ENCODE peak calls at places on chromosomes 6 and 20, in eight cellular contexts. One of them, this sample, is unnamed.

GRCh38 chr6:11416936-11417576 is 120.5 kb upstream of the TMEM170B start:
- DNase-seq in smooth muscle cell of the brain vasculature: no peak
- DNase-seq in KBM-7: no peak
- DNase-seq in psoas muscle: no peak
- DNase-seq in NCI-H460: no peak
- DNase-seq in left ventricle myocardium superior: no peak
- DNase-seq in RWPE2: no peak
- DNase-seq in head of caudate nucleus: no peak
- DNase-seq in this sample: no peak

GRCh38 chr6:2471474-2471873 is 226.1 kb upstream of the GMDS start:
- DNase-seq in head of caudate nucleus: no peak
- DNase-seq in KBM-7: no peak
- DNase-seq in NCI-H460: no peak
- DNase-seq in psoas muscle: no peak
- DNase-seq in smooth muscle cell of the brain vasculature: peak; percentile 33
- DNase-seq in RWPE2: no peak
- DNase-seq in left ventricle myocardium superior: no peak
- DNase-seq in this sample: no peak

GRCh38 chr6:158389188-158389919 is 77.1 kb downstream of the TULP4 start:
- DNase-seq in NCI-H460: peak; percentile 16
- DNase-seq in RWPE2: no peak
- DNase-seq in psoas muscle: no peak
- DNase-seq in KBM-7: no peak
- DNase-seq in smooth muscle cell of the brain vasculature: no peak
- DNase-seq in left ventricle myocardium superior: no peak
- DNase-seq in head of caudate nucleus: no peak
- DNase-seq in this sample: no peak

GRCh38 chr20:46078954-46079353 is 10.8 kb downstream of the NCOA5 start:
- DNase-seq in RWPE2: peak; percentile 13
- DNase-seq in psoas muscle: no peak
- DNase-seq in NCI-H460: no peak
- DNase-seq in left ventricle myocardium superior: no peak
- DNase-seq in KBM-7: no peak
- DNase-seq in smooth muscle cell of the brain vasculature: no peak
- DNase-seq in head of caudate nucleus: no peak
- DNase-seq in this sample: no peak

GRCh38 chr6:53547815-53548496 is 3.1 kb upstream of the GCLC start:
- DNase-seq in psoas muscle: peak; percentile 99
- DNase-seq in NCI-H460: peak; percentile 93
- DNase-seq in RWPE2: peak; percentile 91
- DNase-seq in smooth muscle cell of the brain vasculature: peak; percentile 94
- DNase-seq in head of caudate nucleus: peak; percentile 98
- DNase-seq in left ventricle myocardium superior: peak; percentile 99
- DNase-seq in KBM-7: peak; percentile 95
- DNase-seq in this sample: no peak

GRCh38 chr6:146289816-146290588 is 253.6 kb upstream of the RAB32 start:
- DNase-seq in KBM-7: peak; percentile 2
- DNase-seq in NCI-H460: no peak
- DNase-seq in psoas muscle: no peak
- DNase-seq in head of caudate nucleus: no peak
- DNase-seq in left ventricle myocardium superior: no peak
- DNase-seq in smooth muscle cell of the brain vasculature: peak; percentile 39
- DNase-seq in RWPE2: no peak
- DNase-seq in this sample: no peak

GRCh38 chr6:89952361-89952680 is 58.1 kb downstream of the GJA10 start:
- DNase-seq in KBM-7: no peak
- DNase-seq in psoas muscle: no peak
- DNase-seq in head of caudate nucleus: no peak
- DNase-seq in left ventricle myocardium superior: no peak
- DNase-seq in RWPE2: no peak
- DNase-seq in NCI-H460: no peak
- DNase-seq in smooth muscle cell of the brain vasculature: no peak
- DNase-seq in this sample: no peak

GRCh38 chr6:33988121-33989015 is 157.5 kb downstream of the GRM4 start:
- DNase-seq in RWPE2: no peak
- DNase-seq in NCI-H460: no peak
- DNase-seq in left ventricle myocardium superior: no peak
- DNase-seq in KBM-7: no peak
- DNase-seq in psoas muscle: no peak
- DNase-seq in head of caudate nucleus: no peak
- DNase-seq in smooth muscle cell of the brain vasculature: no peak
- DNase-seq in this sample: no peak

GRCh38 chr6:158752613-158753012 is 66.6 kb downstream of the EZR start:
- DNase-seq in head of caudate nucleus: peak; percentile 93
- DNase-seq in RWPE2: no peak
- DNase-seq in psoas muscle: no peak
- DNase-seq in NCI-H460: no peak
- DNase-seq in KBM-7: no peak
- DNase-seq in smooth muscle cell of the brain vasculature: no peak
- DNase-seq in left ventricle myocardium superior: peak; percentile 75
- DNase-seq in this sample: peak; percentile 65

GRCh38 chr20:54573838-54574237 is 98.4 kb downstream of the DOK5 start:
- DNase-seq in KBM-7: no peak
- DNase-seq in RWPE2: no peak
- DNase-seq in smooth muscle cell of the brain vasculature: no peak
- DNase-seq in head of caudate nucleus: no peak
- DNase-seq in NCI-H460: no peak
- DNase-seq in left ventricle myocardium superior: peak; percentile 32
- DNase-seq in psoas muscle: no peak
- DNase-seq in this sample: no peak

GRCh38 chr6:166768761-166769160 is 141.7 kb upstream of the RPS6KA2 start:
- DNase-seq in RWPE2: no peak
- DNase-seq in NCI-H460: no peak
- DNase-seq in head of caudate nucleus: no peak
- DNase-seq in smooth muscle cell of the brain vasculature: no peak
- DNase-seq in left ventricle myocardium superior: no peak
- DNase-seq in KBM-7: no peak
- DNase-seq in psoas muscle: no peak
- DNase-seq in this sample: no peak

GRCh38 chr6:21601341-21601740 is 7.8 kb downstream of the SOX4 start:
- DNase-seq in NCI-H460: no peak
- DNase-seq in KBM-7: no peak
- DNase-seq in smooth muscle cell of the brain vasculature: no peak
- DNase-seq in RWPE2: no peak
- DNase-seq in psoas muscle: no peak
- DNase-seq in left ventricle myocardium superior: no peak
- DNase-seq in head of caudate nucleus: no peak
- DNase-seq in this sample: no peak

GRCh38 chr20:24289737-24290481 is 179.5 kb upstream of the SYNDIG1 start:
- DNase-seq in KBM-7: peak; percentile 45
- DNase-seq in RWPE2: no peak
- DNase-seq in left ventricle myocardium superior: no peak
- DNase-seq in smooth muscle cell of the brain vasculature: no peak
- DNase-seq in NCI-H460: no peak
- DNase-seq in head of caudate nucleus: no peak
- DNase-seq in psoas muscle: no peak
- DNase-seq in this sample: no peak

GRCh38 chr6:20778917-20779316 is 244.7 kb downstream of the CDKAL1 start:
- DNase-seq in smooth muscle cell of the brain vasculature: no peak
- DNase-seq in NCI-H460: no peak
- DNase-seq in KBM-7: no peak
- DNase-seq in head of caudate nucleus: no peak
- DNase-seq in left ventricle myocardium superior: no peak
- DNase-seq in psoas muscle: no peak
- DNase-seq in RWPE2: no peak
- DNase-seq in this sample: no peak

GRCh38 chr6:161540532-161540931 is 266.7 kb upstream of the AGPAT4 start:
- DNase-seq in left ventricle myocardium superior: no peak
- DNase-seq in psoas muscle: no peak
- DNase-seq in NCI-H460: no peak
- DNase-seq in head of caudate nucleus: no peak
- DNase-seq in smooth muscle cell of the brain vasculature: no peak
- DNase-seq in KBM-7: no peak
- DNase-seq in RWPE2: no peak
- DNase-seq in this sample: no peak

GRCh38 chr20:54093423-54094267 is 23.3 kb upstream of the BCAS1 start:
- DNase-seq in head of caudate nucleus: no peak
- DNase-seq in KBM-7: no peak
- DNase-seq in left ventricle myocardium superior: no peak
- DNase-seq in NCI-H460: no peak
- DNase-seq in psoas muscle: no peak
- DNase-seq in RWPE2: no peak
- DNase-seq in smooth muscle cell of the brain vasculature: no peak
- DNase-seq in this sample: peak; percentile 70

GRCh38 chr20:13364278-13365170 is 143.4 kb downstream of the ISM1 start:
- DNase-seq in smooth muscle cell of the brain vasculature: no peak
- DNase-seq in RWPE2: no peak
- DNase-seq in head of caudate nucleus: no peak
- DNase-seq in psoas muscle: no peak
- DNase-seq in NCI-H460: no peak
- DNase-seq in left ventricle myocardium superior: no peak
- DNase-seq in KBM-7: no peak
- DNase-seq in this sample: no peak

GRCh38 chr6:52087498-52087999 is at the start of gene PKHD1:
- DNase-seq in smooth muscle cell of the brain vasculature: no peak
- DNase-seq in left ventricle myocardium superior: no peak
- DNase-seq in NCI-H460: no peak
- DNase-seq in head of caudate nucleus: no peak
- DNase-seq in KBM-7: peak; percentile 14
- DNase-seq in psoas muscle: no peak
- DNase-seq in RWPE2: no peak
- DNase-seq in this sample: no peak

GRCh38 chr20:34705383-34706021 is 1.4 kb downstream of the TP53INP2 start:
- DNase-seq in smooth muscle cell of the brain vasculature: no peak
- DNase-seq in RWPE2: peak; percentile 93
- DNase-seq in left ventricle myocardium superior: peak; percentile 60
- DNase-seq in head of caudate nucleus: peak; percentile 25
- DNase-seq in psoas muscle: no peak
- DNase-seq in NCI-H460: no peak
- DNase-seq in KBM-7: no peak
- DNase-seq in this sample: no peak

GRCh38 chr6:87887266-87887665 is 160.4 kb upstream of the SPACA1 start:
- DNase-seq in KBM-7: no peak
- DNase-seq in NCI-H460: no peak
- DNase-seq in RWPE2: no peak
- DNase-seq in head of caudate nucleus: no peak
- DNase-seq in left ventricle myocardium superior: no peak
- DNase-seq in smooth muscle cell of the brain vasculature: no peak
- DNase-seq in psoas muscle: no peak
- DNase-seq in this sample: no peak

GRCh38 chr20:17735959-17736621 is 36.3 kb downstream of the BANF2 start:
- DNase-seq in NCI-H460: no peak
- DNase-seq in psoas muscle: no peak
- DNase-seq in smooth muscle cell of the brain vasculature: no peak
- DNase-seq in RWPE2: no peak
- DNase-seq in head of caudate nucleus: no peak
- DNase-seq in KBM-7: no peak
- DNase-seq in left ventricle myocardium superior: no peak
- DNase-seq in this sample: no peak

GRCh38 chr6:135901776-135902524 is 50.4 kb downstream of the PDE7B start:
- DNase-seq in psoas muscle: no peak
- DNase-seq in smooth muscle cell of the brain vasculature: peak; percentile 23
- DNase-seq in RWPE2: no peak
- DNase-seq in left ventricle myocardium superior: peak; percentile 39
- DNase-seq in head of caudate nucleus: peak; percentile 55
- DNase-seq in KBM-7: no peak
- DNase-seq in NCI-H460: no peak
- DNase-seq in this sample: peak; percentile 22

GRCh38 chr6:167398214-167399050 is 73.5 kb downstream of the TTLL2 start:
- DNase-seq in head of caudate nucleus: no peak
- DNase-seq in RWPE2: no peak
- DNase-seq in psoas muscle: no peak
- DNase-seq in left ventricle myocardium superior: no peak
- DNase-seq in NCI-H460: no peak
- DNase-seq in smooth muscle cell of the brain vasculature: no peak
- DNase-seq in KBM-7: no peak
- DNase-seq in this sample: no peak

GRCh38 chr6:110561708-110562107 is 85.3 kb upstream of the SLC22A16 start:
- DNase-seq in head of caudate nucleus: no peak
- DNase-seq in RWPE2: no peak
- DNase-seq in psoas muscle: no peak
- DNase-seq in left ventricle myocardium superior: no peak
- DNase-seq in smooth muscle cell of the brain vasculature: no peak
- DNase-seq in KBM-7: no peak
- DNase-seq in NCI-H460: no peak
- DNase-seq in this sample: no peak

GRCh38 chr6:121865811-121866210 is 430.4 kb downstream of the GJA1 start:
- DNase-seq in head of caudate nucleus: no peak
- DNase-seq in KBM-7: no peak
- DNase-seq in psoas muscle: no peak
- DNase-seq in left ventricle myocardium superior: no peak
- DNase-seq in smooth muscle cell of the brain vasculature: no peak
- DNase-seq in NCI-H460: no peak
- DNase-seq in RWPE2: no peak
- DNase-seq in this sample: no peak

GRCh38 chr6:33185654-33186187 is 6.5 kb downstream of the COL11A2 start:
- DNase-seq in KBM-7: no peak
- DNase-seq in smooth muscle cell of the brain vasculature: no peak
- DNase-seq in NCI-H460: no peak
- DNase-seq in psoas muscle: no peak
- DNase-seq in head of caudate nucleus: no peak
- DNase-seq in RWPE2: no peak
- DNase-seq in left ventricle myocardium superior: no peak
- DNase-seq in this sample: no peak

GRCh38 chr20:63182425-63182824 is 33.5 kb downstream of the YTHDF1 start:
- DNase-seq in smooth muscle cell of the brain vasculature: no peak
- DNase-seq in NCI-H460: no peak
- DNase-seq in left ventricle myocardium superior: no peak
- DNase-seq in head of caudate nucleus: no peak
- DNase-seq in psoas muscle: no peak
- DNase-seq in RWPE2: no peak
- DNase-seq in KBM-7: no peak
- DNase-seq in this sample: no peak

GRCh38 chr20:12722096-12722495 is 286.7 kb upstream of the SPTLC3 start:
- DNase-seq in smooth muscle cell of the brain vasculature: no peak
- DNase-seq in head of caudate nucleus: no peak
- DNase-seq in psoas muscle: no peak
- DNase-seq in RWPE2: no peak
- DNase-seq in left ventricle myocardium superior: no peak
- DNase-seq in NCI-H460: no peak
- DNase-seq in KBM-7: no peak
- DNase-seq in this sample: no peak

GRCh38 chr20:63065911-63066310 is 59.1 kb upstream of the BHLHE23 start:
- DNase-seq in head of caudate nucleus: no peak
- DNase-seq in left ventricle myocardium superior: peak; percentile 18
- DNase-seq in KBM-7: no peak
- DNase-seq in psoas muscle: peak; percentile 31
- DNase-seq in NCI-H460: no peak
- DNase-seq in smooth muscle cell of the brain vasculature: no peak
- DNase-seq in RWPE2: peak; percentile 76
- DNase-seq in this sample: no peak

GRCh38 chr6:30450908-30451818 is 38.1 kb upstream of the HLA-E start:
- DNase-seq in psoas muscle: peak; percentile 70
- DNase-seq in head of caudate nucleus: no peak
- DNase-seq in KBM-7: peak; percentile 94
- DNase-seq in RWPE2: no peak
- DNase-seq in left ventricle myocardium superior: peak; percentile 68
- DNase-seq in smooth muscle cell of the brain vasculature: no peak
- DNase-seq in NCI-H460: no peak
- DNase-seq in this sample: peak; percentile 85

GRCh38 chr20:44070139-44070900 is 116.7 kb downstream of the JPH2 start:
- DNase-seq in smooth muscle cell of the brain vasculature: no peak
- DNase-seq in head of caudate nucleus: no peak
- DNase-seq in KBM-7: no peak
- DNase-seq in psoas muscle: no peak
- DNase-seq in RWPE2: no peak
- DNase-seq in NCI-H460: no peak
- DNase-seq in left ventricle myocardium superior: no peak
- DNase-seq in this sample: no peak

GRCh38 chr6:11586574-11586973 is 49.0 kb downstream of the TMEM170B start:
- DNase-seq in RWPE2: no peak
- DNase-seq in head of caudate nucleus: no peak
- DNase-seq in KBM-7: no peak
- DNase-seq in NCI-H460: no peak
- DNase-seq in smooth muscle cell of the brain vasculature: no peak
- DNase-seq in psoas muscle: no peak
- DNase-seq in left ventricle myocardium superior: no peak
- DNase-seq in this sample: no peak

GRCh38 chr6:131980791-131981623 is 29.8 kb upstream of the CCN2 start:
- DNase-seq in KBM-7: no peak
- DNase-seq in smooth muscle cell of the brain vasculature: no peak
- DNase-seq in left ventricle myocardium superior: no peak
- DNase-seq in psoas muscle: no peak
- DNase-seq in head of caudate nucleus: no peak
- DNase-seq in NCI-H460: no peak
- DNase-seq in RWPE2: no peak
- DNase-seq in this sample: no peak

GRCh38 chr6:132135409-132135808 is 184.2 kb upstream of the CCN2 start:
- DNase-seq in KBM-7: no peak
- DNase-seq in RWPE2: no peak
- DNase-seq in smooth muscle cell of the brain vasculature: no peak
- DNase-seq in head of caudate nucleus: no peak
- DNase-seq in left ventricle myocardium superior: no peak
- DNase-seq in psoas muscle: no peak
- DNase-seq in NCI-H460: no peak
- DNase-seq in this sample: no peak

This sample was measured in SK-N-MC.